ENCODE peak calls at places on chromosomes 6 and 20, in four cellular contexts. O, Y, C and K are unnamed samples.

GRCh38 chr6:142635130-142635529 is 309.8 kb downstream of the HIVEP2 start:
- DNase-seq in O (no peak), C (no peak), Y (no peak), K (no peak)

GRCh38 chr6:157944983-157945931 is 36.4 kb upstream of the SYNJ2 start:
- DNase-seq in C (no peak), O (no peak), Y (no peak), K (no peak)

GRCh38 chr6:168640738-168641137 is 199.8 kb downstream of the SMOC2 start:
- DNase-seq in C (no peak), Y (no peak), O (no peak), K (no peak)

GRCh38 chr6:111468329-111469012 is 14.5 kb downstream of the REV3L start:
- DNase-seq in Y (no peak), C (no peak), O (no peak), K (no peak)

GRCh38 chr6:42043787-42044475 is 6.4 kb upstream of the TAF8 start:
- DNase-seq in O (peak; percentile 88), C (peak; percentile 88), Y (peak; percentile 96), K (peak; percentile 68)

GRCh38 chr6:129175066-129175465 is 292.1 kb downstream of the LAMA2 start:
- DNase-seq in Y (no peak), O (no peak), C (no peak), K (no peak)

GRCh38 chr6:63441266-63441956 is 121.6 kb upstream of the LGSN start:
- DNase-seq in C (peak; percentile 18), O (no peak), Y (peak; percentile 18), K (no peak)

GRCh38 chr6:150928882-150929281 is 63.4 kb downstream of the MTHFD1L start:
- DNase-seq in C (no peak), O (no peak), Y (peak; percentile 39), K (no peak)

GRCh38 chr20:51468636-51469035 is 73.9 kb downstream of the NFATC2 start:
- DNase-seq in O (no peak), C (no peak), Y (no peak), K (no peak)

GRCh38 chr20:47379433-47380150 is 23.1 kb upstream of the ZMYND8 start:
- DNase-seq in C (peak; percentile 77), O (no peak), Y (no peak), K (no peak)

GRCh38 chr6:6781172-6781876 is 192.8 kb downstream of the LY86 start:
- DNase-seq in O (no peak), Y (no peak), C (no peak), K (no peak)

GRCh38 chr6:133681880-133682279 is 207.0 kb upstream of the TCF21 start:
- DNase-seq in Y (no peak), C (no peak), O (no peak), K (no peak)

GRCh38 chr20:1472556-1473243 is 6.1 kb upstream of the NSFL1C start:
- DNase-seq in C (no peak), Y (no peak), O (no peak), K (no peak)

GRCh38 chr20:53079883-53080282 is 107.7 kb downstream of the TSHZ2 start:
- DNase-seq in Y (no peak), C (no peak), O (peak; percentile 27), K (no peak)

DNA sequence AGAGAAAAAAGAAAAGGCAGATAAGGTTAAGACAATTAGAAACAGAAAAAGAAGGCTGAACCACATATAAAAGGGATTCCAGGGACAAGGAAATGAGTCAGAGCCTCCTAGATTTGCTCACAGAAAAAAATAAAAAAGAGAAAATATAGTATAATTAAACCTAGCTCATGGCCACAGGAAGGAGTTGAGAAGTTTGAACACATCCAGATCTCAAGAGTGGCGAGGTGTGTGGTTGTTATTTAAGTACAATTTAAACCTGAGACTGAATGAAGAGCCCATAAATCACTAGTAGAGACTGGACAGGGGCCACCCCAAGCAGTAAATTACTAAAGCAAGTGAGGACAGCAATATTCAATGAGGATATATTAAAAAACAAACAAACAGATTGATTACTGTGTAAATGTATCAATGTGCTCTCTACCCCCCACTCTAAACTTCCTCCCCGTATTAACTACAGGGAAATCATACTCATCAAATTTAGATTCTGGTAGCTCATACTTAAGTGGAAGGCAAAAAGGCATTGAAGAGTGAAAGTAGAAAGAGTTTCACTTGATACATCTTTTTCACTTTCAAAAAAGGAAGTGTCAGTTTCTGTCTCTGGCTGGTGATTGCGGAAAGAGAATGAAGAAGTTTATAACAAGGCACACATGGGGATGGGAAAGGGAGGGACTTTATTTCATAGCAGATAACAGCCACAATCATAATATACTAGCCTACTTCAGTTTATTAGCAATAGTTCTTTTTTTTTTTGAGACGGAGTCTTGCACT is 49.3 kb upstream of the SCAF8 start:
- DNase-seq in Y (no peak), O (no peak), C (no peak), K (peak; percentile 41)
- TF ChIP-seq TCF7 in Y (no peak), O (no peak), C (no peak), K (no peak)

DNA sequence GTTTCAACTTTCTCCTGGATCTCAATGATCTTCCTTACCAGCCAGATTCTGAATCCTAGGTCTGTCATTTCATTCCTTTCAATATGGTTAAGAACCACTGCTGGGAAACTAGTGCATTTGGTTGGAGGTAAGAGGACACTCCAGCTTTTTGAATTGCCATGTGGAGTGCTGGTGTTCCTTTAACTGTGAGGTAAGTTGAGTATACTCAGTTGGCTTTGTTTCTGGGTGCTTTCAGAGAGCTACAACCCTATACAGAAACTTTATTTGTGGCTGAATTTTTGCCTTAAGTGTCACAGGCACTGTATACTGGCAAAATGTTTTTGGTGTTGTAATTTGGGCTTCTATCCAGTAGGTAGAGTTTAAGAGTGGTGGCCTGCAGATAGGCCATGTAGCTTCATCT is 175.8 kb downstream of the TBC1D32 start:
- DNase-seq in O (no peak), C (no peak), Y (no peak), K (no peak)
- TF ChIP-seq TCF7 in O (no peak), C (no peak), Y (no peak), K (no peak)

DNA sequence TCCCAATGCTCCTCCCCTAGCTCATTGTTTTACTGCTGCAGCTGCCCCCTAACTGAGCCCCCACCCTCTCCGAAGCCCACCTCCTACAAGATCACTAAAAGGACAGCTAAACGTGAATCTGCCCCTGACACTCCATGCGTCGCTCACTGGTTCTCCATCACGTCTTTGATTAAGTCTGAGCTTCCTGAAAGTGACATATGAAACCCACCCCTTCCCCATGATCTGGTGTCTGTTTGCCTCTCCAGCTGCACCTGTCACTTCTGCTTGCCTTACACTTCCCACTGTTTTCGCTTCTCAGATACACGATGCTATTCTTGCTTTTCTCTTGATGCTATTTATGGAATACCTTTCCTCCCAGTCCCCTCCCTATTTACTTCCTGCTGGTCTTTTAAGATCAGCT is 8.0 kb upstream of the PERP start:
- DNase-seq in O (no peak), C (no peak), Y (no peak), K (no peak)
- TF ChIP-seq TCF7 in O (no peak), C (no peak), Y (no peak), K (no peak)

GRCh38 chr6:11769244-11769643 is 9.4 kb downstream of the ADTRP start:
- DNase-seq in Y (no peak), C (no peak), O (no peak), K (no peak)

GRCh38 chr6:11766589-11767450 is 11.8 kb downstream of the ADTRP start:
- DNase-seq in O (peak; percentile 10), Y (no peak), C (no peak), K (no peak)

GRCh38 chr6:11769816-11770545 is 8.6 kb downstream of the ADTRP start:
- DNase-seq in C (no peak), O (no peak), Y (peak; percentile 60), K (no peak)

GRCh38 chr6:11766056-11766455 is 12.5 kb downstream of the ADTRP start:
- DNase-seq in O (no peak), C (peak; percentile 52), Y (no peak), K (no peak)

DNA sequence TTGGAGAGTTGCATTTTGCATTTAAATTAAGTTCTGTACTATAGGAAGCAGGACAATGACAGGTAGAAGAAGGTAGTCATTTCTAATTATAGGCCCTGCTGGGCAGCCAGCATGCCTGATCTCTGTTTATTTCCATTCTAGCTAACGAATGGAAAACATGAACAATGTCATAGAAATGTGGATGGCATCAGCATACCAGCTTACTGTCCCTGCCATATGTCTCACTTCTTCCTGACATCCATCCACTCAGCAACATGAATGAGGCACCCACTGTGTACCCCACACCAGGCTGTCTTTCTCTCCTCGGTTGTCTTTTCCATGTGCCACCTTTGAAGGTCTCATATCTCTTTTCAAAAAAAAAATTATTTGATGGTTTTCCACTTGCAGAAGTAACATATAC is 11.1 kb downstream of the ADTRP start:
- DNase-seq in C (no peak), O (no peak), Y (no peak), K (no peak)
- TF ChIP-seq TCF7 in C (no peak), O (no peak), Y (no peak), K (no peak)

DNA sequence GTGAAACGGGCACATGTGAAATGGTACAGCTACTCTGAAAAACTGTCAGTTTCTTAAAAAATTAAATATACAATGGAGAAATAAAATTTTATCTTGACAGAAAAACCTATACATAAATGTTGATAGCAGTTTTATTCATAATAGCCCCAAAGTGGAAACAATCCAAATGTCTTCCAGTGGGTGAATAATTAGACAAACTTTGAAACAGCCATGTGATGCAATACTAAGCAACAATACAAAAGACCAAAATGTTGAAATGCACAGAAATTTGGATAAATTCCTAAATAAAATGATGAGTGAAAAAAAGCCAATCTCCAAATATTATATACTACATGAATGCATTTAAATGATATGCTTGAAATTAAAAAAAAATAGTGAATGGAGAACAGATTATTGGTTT is 523.1 kb downstream of the HTR1B start:
- DNase-seq in C (no peak), Y (no peak), O (no peak), K (no peak)
- TF ChIP-seq TCF7 in C (no peak), Y (no peak), O (no peak), K (no peak)

GRCh38 chr6:121334299-121335104 is at the start of gene TBC1D32:
- DNase-seq in Y (peak; percentile 88), C (peak; percentile 91), O (peak; percentile 82), K (peak; percentile 73)

GRCh38 chr6:121335111-121336008 is 1.1 kb upstream of the TBC1D32 start:
- DNase-seq in O (no peak), C (no peak), Y (no peak), K (no peak)

DNA sequence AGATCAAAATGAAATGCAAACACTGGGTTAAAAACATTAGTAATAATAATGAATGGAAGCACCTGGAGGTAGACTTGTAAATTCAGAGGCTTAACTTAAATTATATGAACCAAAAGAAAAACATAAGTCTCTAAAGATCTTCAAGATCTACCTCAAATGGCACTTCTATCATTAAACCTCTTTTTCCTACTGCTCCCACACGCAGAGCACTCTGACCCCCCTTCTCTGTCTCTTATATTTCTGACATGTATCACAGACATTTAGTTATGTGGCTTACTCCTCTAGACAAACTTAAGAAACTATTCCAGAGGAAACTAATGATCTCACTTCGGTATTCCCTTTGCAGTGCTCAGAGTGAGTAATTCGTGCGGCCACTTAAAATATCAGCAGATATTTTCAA is 1.1 kb downstream of the TBC1D32 start:
- DNase-seq in C (no peak), Y (no peak), O (no peak), K (no peak)
- TF ChIP-seq TCF7 in C (no peak), Y (no peak), O (no peak), K (no peak)